ENCODE peak calls at places on chromosomes 12 and 14, in four cellular contexts. N is Peyer's patch, S is GM23338, L is IMR-90. P is an unnamed sample.
A peak's percentile ranks its signal among the peaks of the same experiment; 100 is the strongest.

GRCh38 chr12:58064681-58065080 is 123.3 kb downstream of the ATP23 start:
- DNase-seq in N (no peak), S (no peak), L (no peak), P (no peak)

GRCh38 chr12:3727877-3728632 is 24.9 kb downstream of the CRACR2A start:
- DNase-seq in N (peak; percentile 56), S (peak; percentile 14), L (peak; percentile 33), P (no peak)

GRCh38 chr12:111107392-111108178 is 187.2 kb upstream of the MYL2 start:
- DNase-seq in N (no peak), S (no peak), L (no peak), P (no peak)

GRCh38 chr12:94614288-94614721 is 36.1 kb downstream of the TMCC3 start:
- DNase-seq in N (peak; percentile 32), S (peak; percentile 76), L (no peak), P (no peak)

GRCh38 chr12:88325076-88325827 is 183.1 kb downstream of the TMTC3 start:
- DNase-seq in N (no peak), S (no peak), L (peak; percentile 98), P (no peak)

GRCh38 chr12:89276860-89277259 is 75.4 kb downstream of the DUSP6 start:
- DNase-seq in N (no peak), S (no peak), L (no peak), P (no peak)

GRCh38 chr12:88416155-88416554 is 164.1 kb downstream of the KITLG start:
- DNase-seq in N (no peak), S (no peak), L (no peak), P (no peak)

GRCh38 chr14:69190191-69190590 is 1.1 kb upstream of the EXD2 start:
- DNase-seq in N (no peak), S (peak; percentile 26), L (no peak), P (no peak)

GRCh38 chr12:65655074-65655493 is 169.2 kb upstream of the HMGA2 start:
- DNase-seq in N (no peak), S (no peak), L (peak; percentile 81), P (no peak)

GRCh38 chr14:96797943-96798349 is 764 bp downstream of the VRK1 start:
- DNase-seq in N (no peak), S (no peak), L (no peak), P (peak; percentile 31)

GRCh38 chr12:39405580-39405979 is 37.3 kb downstream of the KIF21A start:
- DNase-seq in N (no peak), S (no peak), L (no peak), P (no peak)

GRCh38 chr12:98544741-98545140 is 29.4 kb downstream of the TMPO start:
- DNase-seq in N (no peak), S (no peak), L (peak; percentile 8), P (no peak)

GRCh38 chr14:66379116-66379515 is 107.1 kb upstream of the CCDC196 start:
- DNase-seq in N (no peak), S (no peak), L (no peak), P (no peak)

GRCh38 chr12:94458882-94459772 is 540 bp downstream of the CEP83 start:
- DNase-seq in N (no peak), S (peak; percentile 40), L (peak; percentile 48), P (no peak)

GRCh38 chr12:73950506-73950905 is 587.1 kb upstream of the ATXN7L3B start:
- DNase-seq in N (no peak), S (no peak), L (no peak), P (no peak)

GRCh38 chr14:96071561-96071960 is 32.4 kb downstream of the C14orf132 start:
- DNase-seq in N (peak; percentile 21), S (no peak), L (no peak), P (no peak)

GRCh38 chr14:103733651-103734050 is 18.0 kb downstream of the ZFYVE21 start:
- DNase-seq in N (no peak), S (no peak), L (no peak), P (no peak)

GRCh38 chr14:32226051-32226450 is 23.0 kb upstream of the RNU6-8 start:
- DNase-seq in N (no peak), S (no peak), L (no peak), P (no peak)

GRCh38 chr12:116874324-116874995 is 6.8 kb downstream of the HRK start:
- DNase-seq in N (no peak), S (no peak), L (no peak), P (no peak)

GRCh38 chr12:116878567-116879508 is 2.4 kb downstream of the HRK start:
- DNase-seq in N (no peak), S (peak; percentile 62), L (no peak), P (no peak)

GRCh38 chr12:116880213-116880816 is 926 bp downstream of the HRK start:
- DNase-seq in N (no peak), S (peak; percentile 32), L (no peak), P (no peak)

GRCh38 chr12:116879509-116880212 is 1.6 kb downstream of the HRK start:
- DNase-seq in N (no peak), S (peak; percentile 42), L (no peak), P (no peak)

GRCh38 chr12:116876151-116876869 is 4.9 kb downstream of the HRK start:
- DNase-seq in N (no peak), S (peak; percentile 71), L (no peak), P (peak; percentile 18)
- H3K27me3 ChIP-seq in N (peaks cover 20% of the 10 kb centered on the region), S (peaks cover 65% of the 10 kb centered on the region), L (peaks cover 61% of the 10 kb centered on the region), P (peaks cover 40% of the 10 kb centered on the region)

DNA sequence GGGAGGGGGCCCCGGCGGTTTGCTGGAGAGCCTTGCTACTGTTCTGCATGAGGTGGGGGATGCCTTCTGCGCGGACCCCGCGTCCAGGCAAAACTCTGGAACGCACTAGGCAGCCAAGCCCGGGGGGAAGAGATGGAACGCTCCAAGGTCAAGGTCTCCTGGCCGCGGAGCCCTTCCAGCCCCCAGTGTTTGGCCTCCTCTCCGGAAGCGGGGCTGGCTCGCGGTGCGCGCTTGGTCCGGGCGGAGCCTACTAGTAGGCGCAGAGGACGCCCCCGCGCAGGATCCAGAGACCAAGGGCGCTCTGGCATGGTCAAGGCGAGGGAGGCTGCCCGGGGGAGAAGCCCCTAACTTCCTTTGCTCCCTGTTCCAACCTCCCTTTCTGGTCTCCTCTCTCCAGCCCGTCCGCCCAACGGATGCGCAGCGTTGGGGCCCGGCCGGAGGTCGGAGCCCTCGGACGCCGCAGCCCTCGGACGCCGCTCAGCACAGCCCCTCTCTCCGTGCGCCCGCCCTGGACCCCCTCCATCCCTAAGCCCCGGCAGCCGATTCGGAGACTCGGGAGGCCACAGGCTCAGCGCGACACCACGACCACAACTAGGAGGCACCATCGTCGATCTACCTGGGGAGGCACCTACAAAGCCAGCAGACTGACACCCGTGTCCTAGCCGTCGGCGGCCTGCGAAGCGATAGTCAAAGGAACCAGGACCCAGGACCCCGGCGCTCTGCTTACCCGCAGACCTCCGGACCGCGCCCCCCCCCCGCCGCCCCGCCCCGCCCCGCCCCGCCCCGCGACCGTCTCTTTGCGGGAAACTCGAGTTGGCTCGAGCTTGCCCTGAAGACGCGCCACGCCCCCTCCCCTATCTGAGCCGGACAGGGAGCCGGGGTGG is 587 bp upstream of the KCNK13 start:
- DNase-seq in N (no peak), S (peak; percentile 63), L (no peak), P (peak; percentile 30)
- H3K27me3 ChIP-seq in N (peaks cover 19% of the 10 kb centered on the region), S (peaks cover 79% of the 10 kb centered on the region), L (peaks cover 64% of the 10 kb centered on the region), P (peaks cover 40% of the 10 kb centered on the region)

DNA sequence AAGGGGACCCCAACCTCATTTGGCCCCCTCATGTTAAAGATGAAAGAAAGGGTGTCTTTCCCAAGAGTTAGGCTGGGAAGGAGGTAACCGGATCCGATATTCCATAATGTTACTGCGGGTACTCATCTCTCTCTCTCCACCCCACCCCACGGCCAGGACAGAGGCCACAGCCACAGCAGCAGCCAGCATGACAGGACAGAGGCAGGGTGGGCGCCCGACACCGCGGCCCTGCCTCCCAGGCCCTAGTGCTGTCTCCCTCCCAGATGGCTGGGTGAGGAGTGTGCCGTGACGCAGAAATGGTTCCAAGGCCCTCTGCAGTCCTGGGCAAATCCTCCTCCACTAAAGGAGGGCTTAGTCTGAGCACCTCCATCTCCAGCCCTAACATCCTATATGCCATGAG is 6.2 kb downstream of the SLC6A12 start:
- DNase-seq in N (no peak), S (no peak), L (no peak), P (no peak)
- H3K27me3 ChIP-seq in N (no peaks in the 10 kb centered on the region), S (peaks cover 41% of the 10 kb centered on the region), L (peaks cover 72% of the 10 kb centered on the region), P (no peaks in the 10 kb centered on the region)

GRCh38 chr12:121337416-121337815 is 14.8 kb downstream of the ANAPC5 start:
- DNase-seq in N (no peak), S (no peak), L (no peak), P (no peak)

GRCh38 chr12:121333747-121334146 is 18.5 kb downstream of the ANAPC5 start:
- DNase-seq in N (no peak), S (no peak), L (no peak), P (no peak)

GRCh38 chr12:121330692-121331091 is 21.5 kb downstream of the ANAPC5 start:
- DNase-seq in N (no peak), S (no peak), L (no peak), P (no peak)

GRCh38 chr12:121331268-121331667 is 20.9 kb downstream of the ANAPC5 start:
- DNase-seq in N (no peak), S (no peak), L (no peak), P (peak; percentile 36)

GRCh38 chr12:121334513-121335343 is 17.5 kb downstream of the ANAPC5 start:
- DNase-seq in N (no peak), S (peak; percentile 86), L (peak; percentile 78), P (no peak)
- H3K27me3 ChIP-seq in N (no peaks in the 10 kb centered on the region), S (no peaks in the 10 kb centered on the region), L (no peaks in the 10 kb centered on the region), P (no peaks in the 10 kb centered on the region)

GRCh38 chr12:37733856-37734255 is 582.7 kb upstream of the ALG10B start:
- DNase-seq in N (no peak), S (no peak), L (no peak), P (no peak)
- H3K27me3 ChIP-seq in N (no peaks in the 10 kb centered on the region), S (no peaks in the 10 kb centered on the region), L (no peaks in the 10 kb centered on the region), P (no peaks in the 10 kb centered on the region)

GRCh38 chr12:53925006-53925405 is 13.6 kb upstream of the HOXC13 start:
- DNase-seq in N (no peak), S (no peak), L (no peak), P (no peak)
- H3K27me3 ChIP-seq in N (peaks cover 45% of the 10 kb centered on the region), S (peaks cover 100% of the 10 kb centered on the region), L (peaks cover 61% of the 10 kb centered on the region), P (peaks cover 100% of the 10 kb centered on the region)

DNA sequence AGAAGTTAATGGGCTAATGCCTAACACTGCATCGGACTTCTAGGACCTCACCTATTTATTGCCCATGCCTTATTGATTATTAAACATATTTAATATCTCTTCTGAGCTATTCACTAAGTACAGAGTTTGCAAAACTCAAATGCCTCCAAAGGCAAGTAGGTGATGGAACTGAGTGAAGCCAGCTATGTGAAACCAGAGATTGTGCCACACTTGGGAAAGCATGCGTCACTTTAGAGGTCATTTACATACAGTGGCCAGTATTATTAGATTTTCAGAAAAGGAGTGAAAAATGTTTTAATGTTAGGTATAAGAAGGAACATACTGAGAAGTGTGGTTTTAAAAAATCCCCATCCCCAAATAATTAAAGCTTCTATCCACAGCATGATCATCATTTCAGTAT is 27.7 kb downstream of the PDE6H start:
- DNase-seq in N (no peak), S (no peak), L (no peak), P (no peak)
- H3K27me3 ChIP-seq in N (no peaks in the 10 kb centered on the region), S (no peaks in the 10 kb centered on the region), L (peaks cover 11% of the 10 kb centered on the region), P (no peaks in the 10 kb centered on the region)

DNA sequence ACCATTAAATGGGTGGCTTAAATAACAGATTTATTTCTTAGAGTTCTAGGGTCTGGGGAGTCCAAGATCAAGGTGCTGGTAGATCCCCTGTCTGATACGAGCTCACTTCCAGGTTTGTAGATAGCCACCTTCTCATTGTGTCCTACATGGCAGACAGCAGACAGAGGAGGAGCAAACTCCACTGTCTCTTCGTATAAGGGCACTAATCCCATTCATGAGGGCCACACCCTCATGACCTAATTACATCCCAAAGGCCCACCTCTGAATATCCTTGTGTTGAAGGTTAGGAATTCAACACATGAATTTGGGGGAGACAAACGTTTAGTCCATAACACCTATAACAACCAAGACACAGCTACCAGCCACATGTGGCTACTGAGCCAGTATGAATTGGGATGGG is 47.1 kb upstream of the PPP2R5C start:
- DNase-seq in N (no peak), S (no peak), L (no peak), P (no peak)
- H3K27me3 ChIP-seq in N (no peaks in the 10 kb centered on the region), S (no peaks in the 10 kb centered on the region), L (peaks cover 6% of the 10 kb centered on the region), P (no peaks in the 10 kb centered on the region)